ENCODE peak calls at places on chromosomes 2 and 18, in four cellular contexts. M, A, G and P are unnamed samples.

GRCh38 chr2:147910990-147911473 is 66.2 kb downstream of the ACVR2A start:
- DNase-seq in M (no peak), A (peak; percentile 77), G (peak; percentile 52), P (peak; percentile 1)

GRCh38 chr2:195280024-195280423 is 377.0 kb upstream of the SLC39A10 start:
- DNase-seq in M (no peak), A (no peak), G (no peak), P (no peak)

GRCh38 chr18:33560686-33561370 is 17.2 kb upstream of the ASXL3 start:
- DNase-seq in M (no peak), A (peak; percentile 50), G (no peak), P (peak; percentile 56)

GRCh38 chr2:239715202-239715601 is 309.9 kb downstream of the NDUFA10 start:
- DNase-seq in M (no peak), A (no peak), G (no peak), P (no peak)

GRCh38 chr2:73823916-73824523 is 4.7 kb upstream of the STAMBP start:
- DNase-seq in M (peak; percentile 41), A (peak; percentile 91), G (peak; percentile 69), P (peak; percentile 62)

GRCh38 chr2:165877565-165878550 is 75.7 kb downstream of the TTC21B start:
- DNase-seq in M (no peak), A (peak; percentile 66), G (no peak), P (no peak)

GRCh38 chr18:22900558-22901183 is 32.5 kb upstream of the RBBP8 start:
- DNase-seq in M (no peak), A (peak; percentile 3), G (no peak), P (no peak)

GRCh38 chr2:209331291-209331844 is 92.5 kb upstream of the MAP2 start:
- DNase-seq in M (no peak), A (peak; percentile 28), G (peak; percentile 62), P (no peak)

GRCh38 chr18:57516068-57516467 is 70.4 kb downstream of the FECH start:
- DNase-seq in M (no peak), A (no peak), G (no peak), P (no peak)

GRCh38 chr2:3940661-3941060 is 237.3 kb downstream of the DCDC2C start:
- DNase-seq in M (no peak), A (no peak), G (no peak), P (no peak)

GRCh38 chr2:207092803-207093202 is 72.9 kb downstream of the KLF7 start:
- DNase-seq in M (no peak), A (no peak), G (no peak), P (no peak)

GRCh38 chr2:193467276-193467987 is 1272.7 kb upstream of the TMEFF2 start:
- DNase-seq in M (no peak), A (no peak), G (no peak), P (no peak)

GRCh38 chr2:172624996-172625395 is 69.1 kb downstream of the PDK1 start:
- DNase-seq in M (no peak), A (peak; percentile 61), G (no peak), P (no peak)

GRCh38 chr18:45167109-45167551 is 448.1 kb upstream of the SLC14A2 start:
- DNase-seq in M (peak; percentile 65), A (peak; percentile 44), G (no peak), P (no peak)

GRCh38 chr18:69088971-69089370 is 291.1 kb downstream of the CCDC102B start:
- DNase-seq in M (no peak), A (no peak), G (no peak), P (no peak)

GRCh38 chr2:10534514-10535250 is 86.6 kb upstream of the ODC1 start:
- DNase-seq in M (no peak), A (peak; percentile 45), G (no peak), P (no peak)

GRCh38 chr18:9661564-9661963 is 46.5 kb upstream of the RAB31 start:
- DNase-seq in M (no peak), A (peak; percentile 40), G (no peak), P (no peak)

GRCh38 chr2:96099861-96100798 is 16.2 kb downstream of the ADRA2B start:
- DNase-seq in M (no peak), A (no peak), G (no peak), P (peak; percentile 32)

GRCh38 chr2:121099329-121100318 is 185.4 kb downstream of the TFCP2L1 start:
- DNase-seq in M (no peak), A (no peak), G (peak; percentile 18), P (no peak)

GRCh38 chr2:177264209-177264538 is 353 bp downstream of the NFE2L2 start:
- DNase-seq in M (no peak), A (peak; percentile 36), G (no peak), P (no peak)

GRCh38 chr2:113275556-113276215 is 3.0 kb downstream of the PAX8 start:
- DNase-seq in M (no peak), A (no peak), G (no peak), P (no peak)

GRCh38 chr2:113277474-113278072 is 1.1 kb downstream of the PAX8 start:
- DNase-seq in M (no peak), A (no peak), G (no peak), P (no peak)

GRCh38 chr2:113276906-113277425 is 1.8 kb downstream of the PAX8 start:
- DNase-seq in M (no peak), A (no peak), G (no peak), P (no peak)

GRCh38 chr2:113278073-113278811 is 479 bp downstream of the PAX8 start:
- DNase-seq in M (no peak), A (no peak), G (no peak), P (no peak)

DNA sequence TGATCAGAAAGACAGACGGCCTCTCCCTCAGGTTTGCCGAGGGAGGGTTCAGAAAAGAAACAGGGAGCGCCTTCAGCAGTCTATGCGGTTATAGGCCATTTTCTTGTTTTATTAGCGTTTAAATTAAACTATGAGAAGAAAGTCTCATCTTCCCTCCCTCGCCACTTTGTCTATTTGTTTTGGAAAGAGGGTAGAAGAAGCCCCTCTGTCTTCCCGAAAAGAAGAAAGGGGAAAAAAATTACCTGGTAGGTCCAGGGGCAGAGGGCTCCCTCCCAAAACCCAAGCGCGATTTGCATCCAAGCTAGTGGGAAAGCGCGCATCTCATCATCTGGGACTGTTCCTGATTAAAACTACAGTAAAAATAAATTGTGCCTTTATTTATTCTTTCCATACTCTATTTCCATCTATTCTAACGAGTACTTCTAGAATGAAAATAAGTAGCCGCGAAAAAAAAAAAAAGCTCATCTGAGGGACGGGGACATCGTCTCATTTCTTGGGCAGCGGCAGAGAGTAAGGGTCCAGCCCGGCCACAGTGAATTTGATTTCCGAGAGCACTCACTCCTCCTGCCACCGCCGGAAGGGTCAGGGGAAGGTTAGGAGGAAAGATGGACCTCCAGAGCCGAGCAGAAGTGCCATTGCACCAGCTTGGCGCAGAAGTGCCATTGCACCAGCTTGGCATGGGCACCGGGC is 2.4 kb downstream of the PAX8 start:
- DNase-seq in M (no peak), A (no peak), G (no peak), P (no peak)
- H3K27me3 ChIP-seq in M (peaks cover 10% of the 10 kb centered on the region), A (peaks cover 70% of the 10 kb centered on the region), G (no peaks in the 10 kb centered on the region), P (peaks cover 31% of the 10 kb centered on the region)

GRCh38 chr18:6948656-6949055 is 168.9 kb downstream of the LAMA1 start:
- DNase-seq in M (no peak), A (no peak), G (no peak), P (no peak)
- H3K27me3 ChIP-seq in M (no peaks in the 10 kb centered on the region), A (no peaks in the 10 kb centered on the region), G (no peaks in the 10 kb centered on the region), P (no peaks in the 10 kb centered on the region)

DNA sequence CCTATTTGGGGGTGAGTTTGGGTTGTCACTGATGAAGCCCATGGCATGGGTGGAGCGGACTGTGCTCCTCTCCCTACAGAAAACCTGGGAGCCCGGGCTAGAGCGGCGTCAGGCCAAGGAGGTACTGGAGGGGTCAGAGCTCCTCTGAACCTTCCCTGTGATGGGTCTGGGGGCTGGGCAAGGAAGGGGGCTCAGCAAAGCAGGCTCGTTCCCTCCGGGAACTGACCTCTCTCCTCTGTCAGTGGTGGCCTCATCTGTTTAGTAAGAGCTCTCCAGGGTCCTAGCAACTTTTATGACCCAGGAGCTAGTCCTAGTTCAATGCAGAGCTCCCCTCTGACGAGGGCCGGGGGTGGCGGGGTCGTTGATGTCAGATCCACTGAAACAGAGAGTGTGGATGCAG is 62.4 kb upstream of the OTOF start:
- DNase-seq in M (no peak), A (no peak), G (no peak), P (no peak)
- H3K27me3 ChIP-seq in M (peaks cover 11% of the 10 kb centered on the region), A (peaks cover 34% of the 10 kb centered on the region), G (no peaks in the 10 kb centered on the region), P (peaks cover 25% of the 10 kb centered on the region)

DNA sequence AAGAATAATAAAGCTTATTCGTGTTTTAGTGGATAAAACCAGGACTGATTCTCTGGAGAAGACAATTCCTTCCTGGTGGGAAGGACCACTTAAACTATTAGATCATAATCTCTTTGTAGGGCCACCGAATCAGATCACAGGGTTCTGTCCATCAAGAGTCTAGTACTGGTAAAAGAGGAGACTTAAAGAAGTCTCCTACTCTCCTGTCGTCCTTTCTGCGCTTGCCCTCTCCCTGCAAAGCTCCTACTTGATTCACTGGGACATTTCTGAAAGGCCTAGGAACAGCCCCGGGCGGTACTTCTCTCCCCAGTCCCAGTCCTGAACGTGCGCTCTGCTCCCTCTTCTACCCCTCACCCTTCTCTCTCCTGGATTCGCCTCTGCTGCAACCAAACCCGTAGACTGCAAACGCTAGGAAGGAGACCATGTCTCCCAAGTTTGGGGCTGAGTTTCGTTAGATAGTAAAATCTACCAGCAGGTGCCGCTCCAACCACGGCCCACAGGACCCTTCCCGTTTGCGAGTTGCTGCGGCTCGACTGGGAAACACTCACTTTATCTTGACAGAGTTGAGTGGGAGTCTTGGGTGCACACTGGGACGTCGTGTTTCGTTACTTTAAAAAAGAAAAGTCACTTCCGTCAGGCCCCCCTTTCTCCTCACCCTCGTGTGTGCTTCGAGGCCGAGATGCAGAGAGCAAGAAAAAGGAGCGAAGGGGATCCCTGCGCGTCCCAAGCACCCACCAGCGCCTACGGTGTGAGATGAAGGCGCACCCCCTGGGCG is 952 bp downstream of the FIGLA start:
- DNase-seq in M (no peak), A (peak; percentile 25), G (peak; percentile 46), P (no peak)
- H3K27me3 ChIP-seq in M (peaks cover 24% of the 10 kb centered on the region), A (peaks cover 33% of the 10 kb centered on the region), G (no peaks in the 10 kb centered on the region), P (peaks cover 50% of the 10 kb centered on the region)

GRCh38 chr2:72674982-72675915 is 150.6 kb downstream of the EXOC6B start:
- DNase-seq in M (no peak), A (no peak), G (no peak), P (no peak)
- H3K27me3 ChIP-seq in M (no peaks in the 10 kb centered on the region), A (no peaks in the 10 kb centered on the region), G (no peaks in the 10 kb centered on the region), P (no peaks in the 10 kb centered on the region)

DNA sequence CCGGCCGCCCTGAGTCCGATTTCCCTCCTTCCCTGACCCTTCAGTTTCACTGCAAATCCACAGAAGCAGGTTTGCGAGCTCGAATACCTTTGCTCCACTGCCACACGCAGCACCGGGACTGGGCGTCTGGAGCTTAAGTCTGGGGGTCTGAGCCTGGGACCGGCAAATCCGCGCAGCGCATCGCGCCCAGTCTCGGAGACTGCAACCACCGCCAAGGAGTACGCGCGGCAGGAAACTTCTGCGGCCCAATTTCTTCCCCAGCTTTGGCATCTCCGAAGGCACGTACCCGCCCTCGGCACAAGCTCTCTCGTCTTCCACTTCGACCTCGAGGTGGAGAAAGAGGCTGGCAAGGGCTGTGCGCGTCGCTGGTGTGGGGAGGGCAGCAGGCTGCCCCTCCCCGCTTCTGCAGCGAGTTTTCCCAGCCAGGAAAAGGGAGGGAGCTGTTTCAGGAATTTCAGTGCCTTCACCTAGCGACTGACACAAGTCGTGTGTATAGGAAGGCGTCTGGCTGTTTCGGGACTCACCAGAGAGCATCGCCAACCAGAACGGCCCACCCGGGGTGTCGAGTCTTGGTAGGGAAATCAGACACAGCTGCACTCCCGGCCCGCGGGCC is 4.6 kb downstream of the SIX2 start:
- DNase-seq in M (no peak), A (peak; percentile 2), G (no peak), P (no peak)
- H3K27me3 ChIP-seq in M (peaks cover 47% of the 10 kb centered on the region), A (peaks cover 96% of the 10 kb centered on the region), G (no peaks in the 10 kb centered on the region), P (peaks cover 96% of the 10 kb centered on the region)